ENCODE peak calls at places on chromosomes 12 and 14, in ten cellular contexts. S is ovary, J is IMR-90, D is K562, I is transverse colon, F is uterus, M is heart left ventricle, Q is adrenal gland, U is right lobe of liver, O is GM12878. H is an unnamed sample. For H3K4me1, the result is how much of the 10 kb centered on the place peaks cover.

GRCh38 chr14:33851931-33852330 is 98.9 kb downstream of the EGLN3 start:
- DNase-seq in S (no peak), J (no peak), D (no peak), I (no peak), F (no peak), M (no peak), Q (no peak), U (no peak), O (no peak), H (no peak)

GRCh38 chr14:61213116-61213720 is 67.9 kb downstream of the TMEM30B start:
- DNase-seq in S (no peak), J (peak), D (no peak), I (no peak), F (no peak), M (no peak), Q (no peak), U (no peak), O (no peak), H (no peak)

GRCh38 chr12:41250748-41251147 is 62.6 kb downstream of the PDZRN4 start:
- DNase-seq in S (no peak), J (no peak), D (no peak), I (no peak), F (no peak), M (no peak), Q (no peak), U (no peak), O (no peak), H (no peak)

GRCh38 chr14:36556811-36557433 is 25.5 kb downstream of the NKX2-8 start:
- DNase-seq in S (no peak), J (peak), D (peak), I (no peak), F (no peak), M (no peak), Q (no peak), U (no peak), O (no peak), H (no peak)

GRCh38 chr12:1777798-1778197 is 42.6 kb upstream of the LRTM2 start:
- DNase-seq in S (no peak), J (peak), D (no peak), I (no peak), F (no peak), M (no peak), Q (no peak), U (no peak), O (no peak), H (no peak)

GRCh38 chr14:101112351-101113107 is 209.0 kb upstream of the RTL1 start:
- DNase-seq in S (no peak), J (no peak), D (no peak), I (no peak), F (no peak), M (peak), Q (peak), U (peak), O (no peak), H (no peak)

GRCh38 chr12:103994235-103994634 is 28.6 kb downstream of the TDG start:
- DNase-seq in S (no peak), J (no peak), D (no peak), I (no peak), F (no peak), M (no peak), Q (no peak), U (no peak), O (no peak), H (no peak)

GRCh38 chr12:120262852-120263724 is 2.4 kb downstream of the PXN start:
- DNase-seq in S (no peak), J (no peak), D (no peak), I (no peak), F (no peak), M (no peak), Q (no peak), U (no peak), O (no peak), H (no peak)

GRCh38 chr14:71208702-71209357 is 301.6 kb downstream of the PCNX1 start:
- DNase-seq in S (no peak), J (no peak), D (no peak), I (no peak), F (no peak), M (no peak), Q (no peak), U (no peak), O (no peak), H (no peak)

GRCh38 chr12:70835948-70836347 is 84.6 kb downstream of the PTPRR start:
- DNase-seq in S (no peak), J (no peak), D (no peak), I (no peak), F (no peak), M (no peak), Q (no peak), U (no peak), O (no peak), H (no peak)

GRCh38 chr12:51222461-51222860 is 4.6 kb upstream of the POU6F1 start:
- DNase-seq in S (peak), J (no peak), D (no peak), I (no peak), F (no peak), M (no peak), Q (no peak), U (no peak), O (no peak), H (no peak)

GRCh38 chr14:33949051-33950037 is 1.5 kb downstream of the EGLN3 start:
- DNase-seq in S (no peak), J (no peak), D (peak), I (no peak), F (no peak), M (no peak), Q (no peak), U (no peak), O (no peak), H (no peak)

GRCh38 chr12:29286081-29286800 is 94.7 kb downstream of the ERGIC2 start:
- DNase-seq in S (no peak), J (peak), D (no peak), I (no peak), F (no peak), M (no peak), Q (no peak), U (no peak), O (no peak), H (no peak)

GRCh38 chr12:132260721-132261120 is 68.7 kb downstream of the GALNT9 start:
- DNase-seq in S (no peak), J (no peak), D (no peak), I (no peak), F (no peak), M (no peak), Q (no peak), U (no peak), O (no peak), H (no peak)

GRCh38 chr12:52020539-52021336 is 14.0 kb downstream of the TAMALIN start:
- DNase-seq in S (no peak), J (peak), D (peak), I (peak), F (no peak), M (peak), Q (no peak), U (no peak), O (no peak), H (no peak)

GRCh38 chr12:93430280-93430679 is 11.5 kb downstream of the UBE2N start:
- DNase-seq in S (no peak), J (no peak), D (no peak), I (no peak), F (no peak), M (no peak), Q (no peak), U (no peak), O (no peak), H (no peak)

GRCh38 chr12:93429852-93430251 is 11.9 kb downstream of the UBE2N start:
- DNase-seq in S (no peak), J (no peak), D (no peak), I (no peak), F (no peak), M (no peak), Q (no peak), U (no peak), O (no peak), H (no peak)

GRCh38 chr12:93427779-93428564 is 13.8 kb downstream of the UBE2N start:
- DNase-seq in S (no peak), J (peak), D (no peak), I (no peak), F (no peak), M (no peak), Q (no peak), U (no peak), O (no peak), H (no peak)

GRCh38 chr12:93426406-93426805 is 15.3 kb downstream of the UBE2N start:
- DNase-seq in S (no peak), J (no peak), D (no peak), I (no peak), F (no peak), M (no peak), Q (no peak), U (no peak), O (no peak), H (no peak)

GRCh38 chr12:93429448-93429847 is 12.3 kb downstream of the UBE2N start:
- DNase-seq in S (no peak), J (no peak), D (no peak), I (no peak), F (no peak), M (no peak), Q (no peak), U (no peak), O (no peak), H (no peak)
- H3K4me1 ChIP-seq in S (under half), J (under half), D (under half), I (under half), F (under half), M (half or more), Q (under half), U (under half), O (half or more), H (half or more)

GRCh38 chr12:122023339-122024131 is 1.9 kb downstream of the BCL7A start:
- DNase-seq in S (peak), J (peak), D (peak), I (peak), F (peak), M (peak), Q (peak), U (peak), O (no peak), H (no peak)
- TF ChIP-seq POLR2A in S (no peak), J (no peak), D (no peak), I (peak), F (peak), M (no peak), Q (peak), U (peak), O (no peak), H (no peak)

DNA sequence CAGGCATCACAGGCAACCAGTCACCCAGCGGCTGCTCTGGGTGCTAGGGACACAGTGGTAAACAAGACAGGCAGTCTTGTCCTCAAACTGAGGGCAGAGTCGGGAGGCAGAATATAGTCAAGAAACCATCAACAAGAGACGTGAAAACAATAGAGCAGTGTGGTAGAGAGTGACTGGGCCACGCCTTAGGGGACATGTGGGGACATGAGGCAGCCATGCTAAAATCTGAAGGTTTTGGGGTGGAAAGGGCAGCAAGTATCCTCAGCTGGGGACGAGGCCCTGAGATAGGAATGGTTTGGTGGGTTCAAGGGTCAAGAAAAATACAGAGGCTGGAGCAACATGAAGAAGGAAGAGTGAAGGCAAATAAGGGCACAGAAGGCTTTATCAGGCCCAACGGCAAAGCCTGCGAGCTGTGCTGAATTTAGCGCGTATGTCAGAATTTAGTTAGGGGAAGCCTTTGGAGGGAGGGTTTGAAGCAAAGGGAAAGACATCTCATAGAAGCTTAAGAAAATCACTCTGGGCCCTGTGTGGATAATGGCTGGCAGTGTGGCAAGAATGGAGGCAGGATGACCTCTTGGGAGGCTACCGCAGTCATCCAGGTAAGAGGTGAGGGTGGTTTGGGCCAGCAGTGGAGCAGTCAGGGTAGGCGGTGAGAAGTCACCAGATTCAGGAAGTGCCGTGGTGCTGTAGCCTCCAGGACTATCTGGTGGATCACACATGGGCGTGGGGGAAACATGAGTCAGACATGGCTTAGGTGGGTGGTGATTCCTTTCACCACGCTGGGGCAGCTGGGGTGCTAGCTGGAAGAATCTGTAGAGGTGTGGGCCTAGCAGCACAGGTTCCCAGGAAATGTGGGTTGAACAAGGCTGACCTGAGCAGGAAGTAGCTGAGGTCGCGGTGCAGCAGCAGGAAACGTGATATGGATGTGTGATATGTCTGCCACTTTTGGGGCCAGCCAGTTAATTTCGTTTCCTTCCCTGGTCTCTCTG is 3.0 kb downstream of the EVL start:
- DNase-seq in S (no peak), J (peak), D (peak), I (peak), F (no peak), M (no peak), Q (peak), U (no peak), O (peak), H (peak)
- H3K4me1 ChIP-seq in S (under half), J (under half), D (under half), I (under half), F (under half), M (under half), Q (under half), U (under half), O (half or more), H (under half)

GRCh38 chr12:50111693-50112455 is at the start of gene COX14:
- DNase-seq in S (peak), J (peak), D (peak), I (peak), F (peak), M (peak), Q (peak), U (peak), O (peak), H (peak)
- TF ChIP-seq POLR2A in S (peak), J (peak), D (peak), I (peak), F (peak), M (peak), Q (peak), U (peak), O (peak), H (no peak)

GRCh38 chr12:7016958-7017571 is 1.2 kb downstream of the LPCAT3 start:
- DNase-seq in S (no peak), J (no peak), D (peak), I (no peak), F (no peak), M (no peak), Q (no peak), U (no peak), O (no peak), H (no peak)
- H3K4me1 ChIP-seq in S (under half), J (under half), D (under half), I (under half), F (under half), M (under half), Q (under half), U (under half), O (under half), H (under half)

H was measured in esophagus squamous epithelium.